ENCODE peak calls at places on chromosomes 12 and 14, in five cellular contexts. Y, I, U, N and T are unnamed samples.
A peak's percentile ranks its signal among the peaks of the same experiment; 100 is the strongest.

GRCh38 chr12:10073266-10073665 is 25.5 kb downstream of the CLEC1A start:
- DNase-seq in U (no peak), Y (no peak), N (no peak), I (no peak), T (no peak)

GRCh38 chr12:75850751-75851462 is 180.7 kb downstream of the PHLDA1 start:
- DNase-seq in U (no peak), N (no peak), Y (no peak), I (no peak), T (no peak)

GRCh38 chr12:67752226-67752732 is 103.7 kb downstream of the DYRK2 start:
- DNase-seq in U (no peak), Y (no peak), I (no peak), N (no peak), T (no peak)

GRCh38 chr14:81423504-81423903 is 23.4 kb upstream of the STON2 start:
- DNase-seq in U (no peak), N (peak; percentile 84), I (no peak), Y (no peak), T (no peak)

GRCh38 chr12:49972122-49972521 is 625 bp upstream of the AQP6 start:
- DNase-seq in I (no peak), Y (no peak), U (no peak), N (peak; percentile 25), T (no peak)

GRCh38 chr12:10115890-10116289 is 14.1 kb downstream of the CLEC7A start:
- DNase-seq in N (no peak), I (no peak), U (no peak), Y (no peak), T (no peak)

GRCh38 chr12:59980491-59980890 is 384.7 kb downstream of the SLC16A7 start:
- DNase-seq in N (no peak), U (no peak), Y (no peak), I (no peak), T (no peak)

GRCh38 chr12:121120323-121120722 is 12.4 kb upstream of the P2RX7 start:
- DNase-seq in I (no peak), U (no peak), Y (no peak), N (no peak), T (no peak)

GRCh38 chr14:59281613-59282012 is 93.1 kb downstream of the DAAM1 start:
- DNase-seq in Y (no peak), U (no peak), I (no peak), N (no peak), T (no peak)

GRCh38 chr12:4164591-4165558 is 108.7 kb upstream of the CCND2 start:
- DNase-seq in I (no peak), N (no peak), Y (peak; percentile 55), U (peak; percentile 78), T (peak; percentile 62)

GRCh38 chr14:24329073-24329663 is 5.7 kb downstream of the ADCY4 start:
- DNase-seq in N (no peak), U (no peak), I (no peak), Y (no peak), T (no peak)

GRCh38 chr12:53952335-53952694 is 2.4 kb upstream of the HOXC12 start:
- DNase-seq in Y (no peak), I (no peak), N (peak; percentile 26), U (peak; percentile 57), T (no peak)

GRCh38 chr14:68139466-68140110 is 320.0 kb downstream of the RAD51B start:
- DNase-seq in U (no peak), I (no peak), N (no peak), Y (no peak), T (no peak)

GRCh38 chr12:92471551-92471950 is 231.2 kb upstream of the PLEKHG7 start:
- DNase-seq in N (no peak), U (no peak), Y (no peak), I (no peak), T (no peak)

GRCh38 chr12:74890237-74890599 is 319.4 kb downstream of the KCNC2 start:
- DNase-seq in U (no peak), N (no peak), I (peak; percentile 15), Y (no peak), T (no peak)

GRCh38 chr14:88765130-88765529 is 27.6 kb downstream of the EML5 start:
- DNase-seq in Y (no peak), I (no peak), U (no peak), N (no peak), T (no peak)

GRCh38 chr12:21940972-21941521 is at the start of gene ABCC9:
- DNase-seq in N (peak; percentile 23), Y (no peak), I (no peak), U (peak; percentile 61), T (no peak)

GRCh38 chr12:95265765-95266164 is 48.2 kb downstream of the VEZT start:
- DNase-seq in N (no peak), I (no peak), U (no peak), Y (no peak), T (no peak)

GRCh38 chr12:58809064-58809607 is 111.2 kb downstream of the LRIG3 start:
- DNase-seq in N (no peak), I (no peak), Y (no peak), U (no peak), T (no peak)

GRCh38 chr14:68987653-68988036 is 8.5 kb upstream of the ACTN1 start:
- DNase-seq in N (peak; percentile 72), I (no peak), Y (no peak), U (no peak), T (no peak)

GRCh38 chr12:71636704-71637115 is 26.9 kb downstream of the ZFC3H1 start:
- DNase-seq in N (peak; percentile 70), I (peak; percentile 70), U (no peak), Y (peak; percentile 7), T (no peak)

GRCh38 chr12:62659457-62660295 is 193.1 kb downstream of the MON2 start:
- DNase-seq in U (peak; percentile 56), N (no peak), I (no peak), Y (no peak), T (no peak)

GRCh38 chr12:54162741-54163140 is 26.0 kb downstream of the SMUG1 start:
- DNase-seq in U (no peak), Y (no peak), N (no peak), I (no peak), T (no peak)

GRCh38 chr12:66823857-66824570 is 145.1 kb upstream of the GRIP1 start:
- DNase-seq in Y (no peak), U (no peak), N (no peak), I (no peak), T (no peak)

GRCh38 chr14:61520546-61520945 is 174.8 kb upstream of the HIF1A start:
- DNase-seq in U (no peak), N (no peak), I (no peak), Y (no peak), T (no peak)

GRCh38 chr12:95637471-95638155 is 86.3 kb upstream of the USP44 start:
- DNase-seq in Y (no peak), I (no peak), U (no peak), N (no peak), T (no peak)

GRCh38 chr14:96057738-96058137 is 18.6 kb downstream of the C14orf132 start:
- DNase-seq in Y (no peak), U (no peak), I (no peak), N (no peak), T (no peak)

GRCh38 chr12:76591461-76591860 is 31.9 kb upstream of the OSBPL8 start:
- DNase-seq in I (no peak), U (no peak), N (no peak), Y (no peak), T (no peak)

GRCh38 chr12:110929818-110930217 is 9.4 kb upstream of the MYL2 start:
- DNase-seq in Y (no peak), U (peak; percentile 19), I (no peak), N (no peak), T (no peak)

GRCh38 chr12:110928700-110929099 is 8.3 kb upstream of the MYL2 start:
- DNase-seq in Y (no peak), U (no peak), N (no peak), I (no peak), T (no peak)

GRCh38 chr12:110931315-110931728 is 10.9 kb upstream of the MYL2 start:
- DNase-seq in I (no peak), N (no peak), U (peak; percentile 46), Y (no peak), T (no peak)

GRCh38 chr12:110932048-110932447 is 11.7 kb upstream of the MYL2 start:
- DNase-seq in N (peak; percentile 30), I (no peak), U (peak; percentile 63), Y (no peak), T (no peak)

GRCh38 chr12:110930348-110931314 is 10.3 kb upstream of the MYL2 start:
- DNase-seq in U (peak; percentile 20), I (no peak), N (no peak), Y (no peak), T (no peak)
- TF ChIP-seq TAF1 in U (no peak), I (no peak), N (no peak), Y (no peak), T (no peak)

GRCh38 chr12:124910561-124911478 is 3.6 kb downstream of the UBC start:
- DNase-seq in U (no peak), Y (no peak), N (peak; percentile 29), I (no peak), T (no peak)
- TF ChIP-seq POLR2A in U (peak; percentile 97), Y (peak; percentile 91), N (peak; percentile 94), I (peak; percentile 90), T (peak; percentile 80)

GRCh38 chr14:64549805-64550538 is at the start of gene PPP1R36:
- DNase-seq in Y (peak; percentile 36), U (peak; percentile 74), I (no peak), N (peak; percentile 5), T (peak; percentile 44)
- TF ChIP-seq POLR2AphosphoS5 in Y (no peak), U (no peak), I (no peak), N (no peak), T (no peak)

GRCh38 chr12:88633312-88633711 is 53.0 kb upstream of the KITLG start:
- DNase-seq in U (no peak), I (no peak), Y (no peak), N (no peak), T (no peak)
- TF ChIP-seq TAF1 in U (no peak), I (no peak), Y (no peak), N (no peak), T (no peak)

GRCh38 chr14:104863131-104863862 is 1.8 kb upstream of the CEP170B start:
- DNase-seq in N (no peak), U (no peak), Y (no peak), I (no peak), T (no peak)

GRCh38 chr14:104865631-104866441 is 768 bp downstream of the CEP170B start:
- DNase-seq in U (peak; percentile 77), N (peak; percentile 75), I (no peak), Y (no peak), T (peak; percentile 42)

GRCh38 chr14:104865069-104865630 is at the start of gene CEP170B:
- DNase-seq in Y (peak; percentile 87), I (no peak), U (no peak), N (peak; percentile 40), T (peak; percentile 71)

GRCh38 chr14:104863923-104864266 is 1.2 kb upstream of the CEP170B start:
- DNase-seq in U (no peak), Y (no peak), N (no peak), I (no peak), T (peak; percentile 32)

GRCh38 chr14:104864267-104865068 is 600 bp upstream of the CEP170B start:
- DNase-seq in U (peak; percentile 86), N (peak; percentile 40), Y (no peak), I (peak; percentile 85), T (peak; percentile 46)
- TF ChIP-seq POLR2A in U (peak; percentile 52), N (no peak), Y (no peak), I (peak; percentile 51), T (no peak)